ENCODE peak calls at places on chromosome 11, in four cellular contexts. H is glutamatergic neuron, D is AG04449, B is IMR-90. L is an unnamed sample.

GRCh38 chr11:70503878-70504240 is 105.5 kb downstream of the CTTN start:
- DNase-seq in B (no peak), H (no peak), D (no peak), L (no peak)

GRCh38 chr11:66081505-66081904 is 11.4 kb downstream of the PACS1 start:
- DNase-seq in B (no peak), H (no peak), D (no peak), L (peak; percentile 94)

GRCh38 chr11:27201454-27202302 is 161.1 kb downstream of the BBOX1 start:
- DNase-seq in B (peak; percentile 48), D (no peak), H (no peak), L (peak; percentile 73)

GRCh38 chr11:79431535-79431934 is 9.3 kb downstream of the TENM4 start:
- DNase-seq in B (peak; percentile 89), D (no peak), H (no peak), L (no peak)

GRCh38 chr11:10432493-10432892 is 22.6 kb upstream of the AMPD3 start:
- DNase-seq in D (no peak), H (no peak), B (no peak), L (no peak)

GRCh38 chr11:79919340-79919739 is 478.5 kb upstream of the TENM4 start:
- DNase-seq in D (no peak), B (no peak), H (no peak), L (no peak)

GRCh38 chr11:59429924-59430516 is 3.8 kb upstream of the OR5A2 start:
- DNase-seq in H (no peak), B (peak; percentile 45), D (no peak), L (peak; percentile 11)

GRCh38 chr11:13047884-13048283 is 38.8 kb downstream of the RASSF10 start:
- DNase-seq in B (no peak), H (no peak), D (no peak), L (no peak)

GRCh38 chr11:130166457-130166784 is 6.8 kb downstream of the ST14 start:
- DNase-seq in D (peak; percentile 79), B (peak; percentile 99), H (no peak), L (peak; percentile 98)

GRCh38 chr11:8080674-8081590 is at the start of gene TUB:
- DNase-seq in H (no peak), D (no peak), B (no peak), L (no peak)

GRCh38 chr11:107799245-107799859 is 59.2 kb downstream of the SLC35F2 start:
- DNase-seq in H (peak; percentile 82), D (no peak), B (peak; percentile 57), L (peak; percentile 72)

GRCh38 chr11:8079111-8079675 is 1.8 kb upstream of the TUB start:
- DNase-seq in B (no peak), H (no peak), D (no peak), L (no peak)

GRCh38 chr11:127470485-127470884 is 469.9 kb upstream of the KIRREL3 start:
- DNase-seq in H (peak; percentile 60), D (no peak), B (no peak), L (peak; percentile 2)

GRCh38 chr11:70333206-70333605 is 62.7 kb downstream of the PPFIA1 start:
- DNase-seq in H (no peak), B (peak; percentile 97), D (no peak), L (no peak)

GRCh38 chr11:113448311-113448666 is 26.9 kb downstream of the DRD2 start:
- DNase-seq in D (no peak), B (no peak), H (no peak), L (no peak)

GRCh38 chr11:134950692-134951304 is 538.8 kb upstream of the B3GAT1 start:
- DNase-seq in D (no peak), H (no peak), B (peak; percentile 75), L (no peak)

GRCh38 chr11:3939211-3939610 is 83.7 kb downstream of the STIM1 start:
- DNase-seq in H (no peak), D (peak; percentile 80), B (peak; percentile 95), L (no peak)

GRCh38 chr11:130547761-130548490 is 99.5 kb downstream of the ADAMTS15 start:
- DNase-seq in D (no peak), B (no peak), H (no peak), L (no peak)

GRCh38 chr11:60813324-60813723 is 28.2 kb downstream of the MS4A10 start:
- DNase-seq in H (no peak), D (no peak), B (no peak), L (no peak)

GRCh38 chr11:85627332-85627997 is at the start of gene DLG2:
- DNase-seq in H (no peak), B (peak; percentile 44), D (no peak), L (peak; percentile 65)

GRCh38 chr11:69867076-69868002 is 48.1 kb upstream of the FGF3 start:
- DNase-seq in D (no peak), B (peak; percentile 53), H (no peak), L (peak; percentile 95)

GRCh38 chr11:86370922-86371614 is 3.6 kb upstream of the CCDC81 start:
- DNase-seq in B (peak; percentile 40), D (peak; percentile 7), H (no peak), L (peak; percentile 80)

GRCh38 chr11:116874251-116874650 is 36.8 kb upstream of the APOA1 start:
- DNase-seq in H (no peak), D (no peak), B (peak; percentile 43), L (no peak)

GRCh38 chr11:62182147-62182869 is 7.7 kb upstream of the SCGB1D1 start:
- DNase-seq in D (no peak), B (no peak), H (no peak), L (no peak)

GRCh38 chr11:6925636-6926207 is 504 bp upstream of the ZNF215 start:
- DNase-seq in B (peak; percentile 16), D (no peak), H (no peak), L (no peak)

GRCh38 chr11:67680701-67681472 is 6.5 kb upstream of the ALDH3B2 start:
- DNase-seq in D (no peak), B (no peak), H (no peak), L (no peak)

GRCh38 chr11:502288-503178 is 4.5 kb downstream of the RNH1 start:
- DNase-seq in H (no peak), B (no peak), D (no peak), L (no peak)

GRCh38 chr11:129222158-129222557 is 30.0 kb upstream of the ARHGAP32 start:
- DNase-seq in B (no peak), H (no peak), D (no peak), L (no peak)

GRCh38 chr11:124922831-124923230 is 3.8 kb downstream of the HEPN1 start:
- DNase-seq in H (no peak), B (no peak), D (no peak), L (no peak)

GRCh38 chr11:3121931-3122774 is 43.0 kb downstream of the OSBPL5 start:
- DNase-seq in D (no peak), B (no peak), H (no peak), L (no peak)